ENCODE peak calls at places on chromosomes 4 and X, in six cellular contexts. V, I, Q, F, O and A are unnamed samples.

GRCh38 chrX:49878128-49878833 is 1.0 kb upstream of the USP27X start:
- DNase-seq in V (no peak), I (peak; percentile 31), Q (no peak), F (no peak), O (no peak), A (no peak)

GRCh38 chr4:40550900-40551546 is 78.6 kb downstream of the RBM47 start:
- DNase-seq in V (peak; percentile 55), I (no peak), Q (no peak), F (peak; percentile 59), O (no peak), A (peak; percentile 54)

GRCh38 chr4:78585633-78586032 is 34.1 kb downstream of the ANXA3 start:
- DNase-seq in V (no peak), I (no peak), Q (no peak), F (no peak), O (no peak), A (no peak)

GRCh38 chr4:2837904-2838496 is 5.6 kb upstream of the ADD1 start:
- DNase-seq in V (no peak), I (no peak), Q (no peak), F (peak; percentile 59), O (peak; percentile 67), A (no peak)

GRCh38 chr4:151169223-151169622 is 69.8 kb downstream of the RPS3A start:
- DNase-seq in V (peak; percentile 89), I (peak; percentile 76), Q (no peak), F (peak; percentile 99), O (peak; percentile 73), A (no peak)

GRCh38 chrX:16931371-16931770 is 15.1 kb upstream of the REPS2 start:
- DNase-seq in V (no peak), I (no peak), Q (no peak), F (no peak), O (no peak), A (no peak)

GRCh38 chr4:7928711-7929505 is 10.8 kb downstream of the AFAP1 start:
- DNase-seq in V (no peak), I (peak; percentile 30), Q (no peak), F (peak; percentile 53), O (no peak), A (no peak)

GRCh38 chr4:88843067-88843723 is 145.6 kb upstream of the NAP1L5 start:
- DNase-seq in V (peak; percentile 48), I (no peak), Q (no peak), F (peak; percentile 57), O (no peak), A (peak; percentile 54)

GRCh38 chr4:145839151-145839550 is 99.5 kb downstream of the ZNF827 start:
- DNase-seq in V (no peak), I (peak; percentile 53), Q (no peak), F (no peak), O (no peak), A (no peak)

GRCh38 chr4:105058177-105058812 is 88.4 kb upstream of the TET2 start:
- DNase-seq in V (no peak), I (no peak), Q (no peak), F (peak; percentile 36), O (no peak), A (no peak)

GRCh38 chr4:17587094-17587822 is 10.3 kb downstream of the LAP3 start:
- DNase-seq in V (no peak), I (no peak), Q (no peak), F (no peak), O (no peak), A (no peak)

GRCh38 chrX:81259714-81260395 is 58.0 kb downstream of the SH3BGRL start:
- DNase-seq in V (no peak), I (no peak), Q (no peak), F (peak; percentile 35), O (no peak), A (no peak)

GRCh38 chr4:89067407-89067806 is 10.4 kb upstream of the FAM13A start:
- DNase-seq in V (no peak), I (no peak), Q (no peak), F (no peak), O (no peak), A (no peak)

GRCh38 chrX:136714626-136715599 is 65.8 kb downstream of the ARHGEF6 start:
- DNase-seq in V (no peak), I (no peak), Q (no peak), F (no peak), O (no peak), A (no peak)

GRCh38 chr4:128553665-128554515 is 255.6 kb upstream of the JADE1 start:
- DNase-seq in V (peak; percentile 33), I (no peak), Q (no peak), F (no peak), O (no peak), A (peak; percentile 54)

GRCh38 chr4:127416092-127416491 is 216.7 kb upstream of the INTU start:
- DNase-seq in V (no peak), I (no peak), Q (no peak), F (no peak), O (no peak), A (no peak)

GRCh38 chr4:60134106-60134505 is 1066.0 kb upstream of the ADGRL3 start:
- DNase-seq in V (no peak), I (no peak), Q (no peak), F (no peak), O (no peak), A (no peak)

GRCh38 chr4:110287130-110287529 is 88.7 kb upstream of the ELOVL6 start:
- DNase-seq in V (no peak), I (no peak), Q (no peak), F (peak; percentile 88), O (no peak), A (no peak)

GRCh38 chrX:50635811-50636365 is 165.3 kb upstream of the DGKK start:
- DNase-seq in V (peak; percentile 2), I (no peak), Q (no peak), F (no peak), O (no peak), A (no peak)

GRCh38 chrX:68998716-68999115 is 166.5 kb downstream of the PJA1 start:
- DNase-seq in V (no peak), I (no peak), Q (no peak), F (no peak), O (no peak), A (no peak)

GRCh38 chr4:96767815-96768480 is 928.1 kb downstream of the PDHA2 start:
- DNase-seq in V (no peak), I (no peak), Q (no peak), F (peak; percentile 2), O (no peak), A (no peak)

GRCh38 chr4:113383111-113383785 is 333.8 kb downstream of the ANK2 start:
- DNase-seq in V (no peak), I (peak; percentile 9), Q (no peak), F (peak; percentile 86), O (no peak), A (no peak)

GRCh38 chrX:153981771-153982533 is 9.4 kb downstream of the TMEM187 start:
- DNase-seq in V (no peak), I (no peak), Q (no peak), F (no peak), O (peak; percentile 36), A (no peak)